ENCODE peak calls at places on chromosomes 16 and 17, in seven cellular contexts. I, N, E, U, L, G and B are unnamed samples.

GRCh38 chr17:80475949-80476876 is at the start of gene NPTX1:
- DNase-seq in G (peak; percentile 42), L (no peak), N (no peak), I (no peak), E (peak; percentile 49), U (no peak), B (no peak)

GRCh38 chr16:80806957-80807356 is 2.6 kb upstream of the CDYL2 start:
- DNase-seq in N (no peak), L (no peak), U (peak; percentile 69), E (no peak), G (no peak), I (no peak), B (no peak)

GRCh38 chr17:44444735-44445105 is 55.3 kb upstream of the ITGA2B start:
- DNase-seq in I (no peak), G (no peak), U (peak; percentile 97), E (no peak), N (no peak), L (no peak), B (no peak)

GRCh38 chr16:75627856-75628255 is 4.8 kb upstream of the ADAT1 start:
- DNase-seq in I (no peak), L (no peak), U (peak; percentile 16), E (no peak), N (no peak), G (no peak), B (no peak)

GRCh38 chr17:9875441-9875840 is 29.6 kb downstream of the RCVRN start:
- DNase-seq in N (peak; percentile 51), U (peak; percentile 61), G (no peak), I (no peak), E (peak; percentile 11), L (no peak), B (no peak)

GRCh38 chr17:39822051-39822450 is 42.1 kb downstream of the IKZF3 start:
- DNase-seq in G (no peak), N (no peak), E (no peak), L (no peak), I (no peak), U (no peak), B (no peak)

GRCh38 chr17:72511874-72512273 is 391.1 kb downstream of the SOX9 start:
- DNase-seq in I (no peak), G (no peak), N (no peak), U (no peak), L (no peak), E (no peak), B (no peak)

GRCh38 chr16:89700649-89701424 is 668 bp downstream of the SPATA2L start:
- DNase-seq in I (no peak), E (peak; percentile 81), N (peak; percentile 43), L (no peak), U (peak; percentile 24), G (peak; percentile 74), B (peak; percentile 59)

GRCh38 chr17:31629696-31630470 is 229.2 kb downstream of the COPRS start:
- DNase-seq in L (no peak), I (no peak), N (no peak), E (no peak), G (no peak), U (peak; percentile 71), B (no peak)

GRCh38 chr17:9768381-9768934 is 22.9 kb downstream of the DHRS7C start:
- DNase-seq in N (no peak), E (peak; percentile 62), U (peak; percentile 16), L (no peak), I (no peak), G (peak; percentile 46), B (no peak)

GRCh38 chr16:89230210-89230609 is 12.7 kb downstream of the ZNF778 start:
- DNase-seq in U (no peak), L (no peak), N (no peak), E (no peak), I (no peak), G (no peak), B (no peak)

GRCh38 chr16:66026211-66026610 is 340.3 kb upstream of the CDH5 start:
- DNase-seq in U (no peak), L (no peak), E (peak; percentile 80), G (peak; percentile 33), I (no peak), N (no peak), B (no peak)

DNA sequence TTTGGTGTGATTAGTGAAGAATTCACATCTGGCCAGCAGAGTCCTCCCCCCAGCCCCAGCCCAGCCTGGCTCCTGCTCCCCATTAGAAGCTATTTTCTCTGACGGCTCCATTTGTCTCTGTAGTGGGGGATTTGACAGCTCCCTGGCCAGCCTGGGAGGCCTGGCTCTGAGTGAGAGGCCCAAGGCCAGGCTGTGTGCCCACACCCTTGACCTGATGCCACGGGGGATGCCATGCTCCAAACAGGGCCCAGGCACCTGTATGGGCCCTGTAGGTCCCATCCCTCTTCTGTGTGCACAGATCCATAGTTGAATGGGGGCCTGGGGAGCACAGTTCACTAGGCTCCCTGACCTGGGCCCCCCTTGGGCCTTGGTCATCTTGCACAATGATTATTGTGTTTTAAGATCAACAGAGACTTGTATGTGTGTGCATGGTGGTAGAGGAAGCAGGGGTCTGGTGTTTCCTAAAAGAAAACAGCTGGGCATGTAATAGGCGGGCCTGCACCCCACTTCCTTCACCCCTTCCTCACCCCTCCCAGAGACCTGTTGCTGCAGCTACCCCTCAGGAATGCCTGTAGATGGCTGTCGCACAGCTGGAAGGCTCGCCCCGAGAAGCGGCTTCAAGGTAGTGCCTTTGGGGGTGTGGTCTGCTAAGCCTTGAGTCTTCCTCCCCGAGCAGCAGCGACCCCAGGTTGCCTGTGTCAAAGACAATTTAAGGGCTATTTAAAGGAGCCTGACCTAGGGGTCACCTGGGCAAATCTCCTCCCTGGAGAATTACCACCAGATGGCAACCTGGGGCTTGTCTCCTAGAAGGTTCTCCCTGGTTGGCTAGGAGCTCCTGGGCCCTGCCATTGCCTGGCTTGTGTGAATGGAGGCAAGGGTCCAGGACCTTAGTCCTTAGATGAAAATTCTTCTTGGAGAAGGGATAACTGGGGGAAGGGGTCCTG is 51.0 kb upstream of the TAC4 start:
- DNase-seq in N (no peak), L (no peak), G (peak; percentile 42), I (no peak), U (no peak), E (peak; percentile 91), B (no peak)
- TF ChIP-seq CTCF in N (no peak), L (no peak), G (peak; percentile 6), I (no peak), U (no peak), E (peak; percentile 60), B (no peak)

DNA sequence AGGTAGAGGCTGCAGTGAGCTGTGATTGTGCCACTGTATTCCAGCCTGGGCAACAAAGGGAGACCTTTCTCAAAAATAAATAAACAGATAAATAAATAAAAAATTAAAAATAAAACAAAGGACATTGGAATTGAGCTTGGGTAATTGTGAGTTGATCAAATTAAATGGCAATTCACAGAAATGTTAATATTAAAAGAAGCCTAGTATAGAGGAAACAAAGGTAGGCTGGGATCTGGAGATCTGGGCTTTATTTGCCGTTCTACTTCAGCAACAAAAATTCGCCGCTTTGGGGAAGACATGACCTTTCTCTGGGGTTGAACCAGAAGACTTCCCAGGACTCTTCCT is 332 bp upstream of the VPS25 start:
- DNase-seq in I (no peak), L (no peak), N (no peak), U (no peak), G (no peak), E (no peak), B (no peak)
- H3K27me3 ChIP-seq in I (no peaks in the 10 kb centered on the region), L (no peaks in the 10 kb centered on the region), N (no peaks in the 10 kb centered on the region), U (no peaks in the 10 kb centered on the region), G (no peaks in the 10 kb centered on the region), E (no peaks in the 10 kb centered on the region), B (no peaks in the 10 kb centered on the region)

GRCh38 chr16:21645261-21645721 is 7.1 kb downstream of the IGSF6 start:
- DNase-seq in L (no peak), G (no peak), E (no peak), I (no peak), N (no peak), U (peak; percentile 43), B (no peak)

GRCh38 chr16:21646091-21646490 is 6.3 kb downstream of the IGSF6 start:
- DNase-seq in E (no peak), U (no peak), L (no peak), I (no peak), N (no peak), G (no peak), B (no peak)

GRCh38 chr16:21649196-21649595 is 3.2 kb downstream of the IGSF6 start:
- DNase-seq in U (no peak), G (no peak), E (no peak), L (no peak), I (no peak), N (no peak), B (no peak)

GRCh38 chr16:21647562-21648164 is 4.7 kb downstream of the IGSF6 start:
- DNase-seq in G (no peak), I (no peak), E (no peak), L (no peak), N (no peak), U (no peak), B (no peak)

DNA sequence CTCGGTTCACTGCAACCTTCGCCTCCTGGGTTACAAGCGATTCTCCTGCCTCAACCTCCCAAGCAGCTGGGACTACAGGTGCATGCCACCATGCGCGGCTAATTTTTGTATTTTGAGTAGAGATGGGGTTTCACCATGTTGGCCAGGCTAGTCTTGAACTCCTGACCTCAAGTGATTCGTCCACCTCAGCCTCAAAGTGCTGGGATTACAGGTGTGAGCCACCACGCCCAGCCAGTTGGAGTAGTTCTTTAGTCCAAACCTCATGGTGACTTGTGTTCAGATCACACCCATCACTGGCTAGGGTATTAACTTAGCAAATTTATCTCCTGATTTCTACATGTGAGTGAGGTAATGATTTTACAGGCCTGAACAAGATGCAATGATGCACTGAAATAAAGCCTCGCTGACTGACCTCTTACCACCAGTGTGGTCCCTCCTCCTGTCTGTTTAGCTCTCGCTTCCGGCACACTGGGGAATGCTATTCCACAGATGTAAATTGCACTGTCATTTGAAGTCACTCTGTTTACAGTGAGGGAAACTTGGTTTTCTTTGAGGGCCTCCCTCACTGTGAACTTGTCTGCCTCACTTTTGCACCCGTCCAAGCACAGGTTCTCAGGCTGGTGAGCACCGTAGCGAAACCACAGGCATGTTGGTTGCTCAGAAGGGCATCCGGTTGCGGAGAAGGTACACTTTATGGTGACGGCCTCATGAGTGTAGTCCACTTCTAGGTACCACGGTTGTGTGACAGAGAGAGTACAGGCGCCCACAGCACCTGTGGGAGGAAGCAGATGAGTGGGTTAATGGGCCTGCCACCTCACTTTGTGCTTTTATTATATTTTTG is 5.5 kb downstream of the IGSF6 start:
- DNase-seq in E (no peak), G (no peak), U (no peak), L (no peak), I (no peak), N (no peak), B (no peak)
- H3K4me1 ChIP-seq in E (no peaks in the 10 kb centered on the region), G (no peaks in the 10 kb centered on the region), U (peaks cover 2% of the 10 kb centered on the region), L (peaks cover 29% of the 10 kb centered on the region), I (no peaks in the 10 kb centered on the region), N (no peaks in the 10 kb centered on the region), B (peaks cover 10% of the 10 kb centered on the region)

DNA sequence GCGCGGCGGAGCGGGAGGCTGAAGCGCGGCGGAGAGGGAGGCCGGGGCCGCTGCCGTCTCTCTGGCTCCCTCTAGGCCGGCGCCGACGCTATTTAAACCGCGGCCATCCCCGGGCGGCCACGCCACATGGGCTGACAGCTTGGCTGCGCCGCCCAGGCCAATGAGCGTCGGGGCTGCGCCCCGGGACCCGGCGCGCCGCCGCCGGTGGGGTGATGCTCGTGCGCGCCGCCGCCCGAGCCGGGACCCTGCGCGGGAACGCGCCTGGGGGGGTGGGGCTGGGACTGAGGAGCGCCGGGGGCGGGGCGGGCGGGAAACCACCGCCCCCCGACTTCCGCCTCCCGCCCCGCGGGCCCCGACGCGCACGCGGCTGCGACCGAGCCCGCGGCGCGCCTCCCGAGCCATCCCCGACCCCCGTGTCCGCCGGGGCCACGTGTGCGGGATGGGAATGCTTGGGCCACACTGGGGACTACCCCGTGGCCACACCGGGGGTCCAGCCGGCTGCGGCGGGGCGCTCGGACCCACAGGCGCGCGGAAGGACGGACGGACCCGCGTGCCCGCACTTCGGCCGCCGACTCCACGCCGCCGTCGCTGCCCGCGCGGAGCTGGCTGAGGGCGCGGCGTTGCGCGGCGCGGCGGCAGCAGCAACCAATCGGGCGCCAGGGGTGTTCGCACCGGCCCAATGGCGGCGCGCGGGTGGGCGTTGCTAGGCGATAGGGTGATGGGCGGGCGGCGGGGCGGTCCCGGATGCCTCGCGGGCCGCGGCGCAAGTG is at the start of gene FASN:
- DNase-seq in I (peak; percentile 94), N (peak; percentile 93), U (peak; percentile 93), L (peak; percentile 86), E (peak; percentile 97), G (peak; percentile 98), B (peak; percentile 96)
- TF ChIP-seq CTCF in I (peak; percentile 42), N (peak; percentile 35), U (peak; percentile 66), L (no peak), E (no peak), G (peak; percentile 32), B (no peak)